ENCODE peak calls at places on chromosomes 4 and X, in ten cellular contexts. W is suprapubic skin; R is cardiac muscle cell; H is Jurkat, Clone E6-1; J is left lung; B is IMR-90; A is A549; I is choroid plexus epithelial cell; P is CD8-positive, alpha-beta memory T cell; F is fibroblast of the aortic adventitia. V is an unnamed sample.

GRCh38 chrX:69551421-69552009 is 47.4 kb downstream of the NALF2 start:
- DNase-seq in W (no peak), R (peak; percentile 54), H (no peak), J (no peak), B (no peak), A (no peak), I (no peak), P (no peak), F (no peak), V (no peak)

GRCh38 chr4:98491862-98492554 is 166.4 kb downstream of the TSPAN5 start:
- DNase-seq in W (no peak), R (peak; percentile 69), H (no peak), J (no peak), B (no peak), A (no peak), I (peak; percentile 75), P (no peak), F (peak; percentile 83), V (peak; percentile 72)

GRCh38 chrX:150361070-150361776 is 1.9 kb upstream of the MAMLD1 start:
- DNase-seq in W (no peak), R (no peak), H (no peak), J (no peak), B (peak; percentile 26), A (no peak), I (peak; percentile 39), P (peak; percentile 16), F (no peak), V (no peak)

GRCh38 chr4:25861951-25862410 is 807 bp downstream of the SEL1L3 start:
- DNase-seq in W (no peak), R (peak; percentile 46), H (no peak), J (peak; percentile 38), B (peak; percentile 40), A (peak; percentile 16), I (peak; percentile 43), P (peak; percentile 36), F (peak; percentile 55), V (peak; percentile 25)

GRCh38 chr4:156954598-156954997 is 17.0 kb downstream of the PDGFC start:
- DNase-seq in W (no peak), R (no peak), H (no peak), J (no peak), B (peak; percentile 33), A (no peak), I (no peak), P (no peak), F (no peak), V (no peak)

GRCh38 chr4:69888336-69888735 is 28.4 kb upstream of the SULT1E1 start:
- DNase-seq in W (no peak), R (peak; percentile 16), H (no peak), J (no peak), B (no peak), A (no peak), I (peak; percentile 44), P (no peak), F (peak; percentile 49), V (no peak)

GRCh38 chr4:165472943-165473676 is 94.3 kb downstream of the CPE start:
- DNase-seq in W (no peak), R (no peak), H (no peak), J (no peak), B (no peak), A (no peak), I (no peak), P (no peak), F (no peak), V (no peak)

GRCh38 chr4:41885456-41885855 is 49.8 kb upstream of the TMEM33 start:
- DNase-seq in W (no peak), R (no peak), H (no peak), J (no peak), B (no peak), A (no peak), I (no peak), P (no peak), F (no peak), V (no peak)

GRCh38 chr4:73275318-73275654 is 16.7 kb upstream of the ANKRD17 start:
- DNase-seq in W (no peak), R (no peak), H (no peak), J (no peak), B (no peak), A (no peak), I (no peak), P (no peak), F (no peak), V (no peak)

GRCh38 chrX:150873616-150874015 is 24.9 kb downstream of the CD99L2 start:
- DNase-seq in W (no peak), R (no peak), H (no peak), J (no peak), B (peak; percentile 44), A (no peak), I (peak; percentile 32), P (no peak), F (peak; percentile 39), V (no peak)

GRCh38 chr4:86011117-86011516 is 348.7 kb downstream of the MAPK10 start:
- DNase-seq in W (no peak), R (peak; percentile 94), H (no peak), J (no peak), B (peak; percentile 77), A (no peak), I (peak; percentile 96), P (no peak), F (peak; percentile 99), V (peak; percentile 99)

GRCh38 chrX:153494541-153495361 is at the start of gene BGN:
- DNase-seq in W (no peak), R (peak; percentile 82), H (no peak), J (peak; percentile 50), B (peak; percentile 44), A (peak; percentile 15), I (peak; percentile 25), P (no peak), F (peak; percentile 68), V (no peak)

GRCh38 chrX:96770315-96770714 is 85.7 kb downstream of the DIAPH2 start:
- DNase-seq in W (no peak), R (peak; percentile 31), H (no peak), J (no peak), B (peak; percentile 18), A (peak; percentile 7), I (peak; percentile 41), P (no peak), F (peak; percentile 50), V (peak; percentile 20)

DNA sequence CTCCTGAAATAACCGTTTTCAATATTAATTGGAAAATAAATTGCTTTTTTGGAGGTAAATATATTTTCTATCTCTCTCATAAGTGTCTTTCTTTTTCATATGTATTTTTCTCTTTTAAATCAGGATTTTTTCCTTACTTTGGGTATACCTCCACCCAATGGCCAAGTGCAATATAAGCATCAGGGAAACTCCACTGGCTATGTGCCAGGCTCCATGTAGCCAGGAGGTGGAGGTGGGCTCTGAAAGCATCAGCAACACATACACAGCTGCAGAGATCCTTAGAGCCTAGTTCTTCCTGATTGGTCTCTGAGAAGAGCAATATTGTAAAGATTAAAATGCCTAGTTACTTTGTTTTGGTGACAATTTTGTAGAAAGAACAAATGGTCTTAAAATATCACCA is 3.4 kb downstream of the GABRA2 start:
- DNase-seq in W (no peak), R (no peak), H (no peak), J (no peak), B (no peak), A (no peak), I (peak; percentile 58), P (no peak), F (no peak), V (no peak)
- H3K4me3 ChIP-seq in W (no peak overlapping the region), R (no peak overlapping the region), H (no peak overlapping the region), J (no peak overlapping the region), B (no peak overlapping the region), A (no peak overlapping the region), I (no peak overlapping the region), P (no peak overlapping the region), F (no peak overlapping the region), V (no peak overlapping the region)

DNA sequence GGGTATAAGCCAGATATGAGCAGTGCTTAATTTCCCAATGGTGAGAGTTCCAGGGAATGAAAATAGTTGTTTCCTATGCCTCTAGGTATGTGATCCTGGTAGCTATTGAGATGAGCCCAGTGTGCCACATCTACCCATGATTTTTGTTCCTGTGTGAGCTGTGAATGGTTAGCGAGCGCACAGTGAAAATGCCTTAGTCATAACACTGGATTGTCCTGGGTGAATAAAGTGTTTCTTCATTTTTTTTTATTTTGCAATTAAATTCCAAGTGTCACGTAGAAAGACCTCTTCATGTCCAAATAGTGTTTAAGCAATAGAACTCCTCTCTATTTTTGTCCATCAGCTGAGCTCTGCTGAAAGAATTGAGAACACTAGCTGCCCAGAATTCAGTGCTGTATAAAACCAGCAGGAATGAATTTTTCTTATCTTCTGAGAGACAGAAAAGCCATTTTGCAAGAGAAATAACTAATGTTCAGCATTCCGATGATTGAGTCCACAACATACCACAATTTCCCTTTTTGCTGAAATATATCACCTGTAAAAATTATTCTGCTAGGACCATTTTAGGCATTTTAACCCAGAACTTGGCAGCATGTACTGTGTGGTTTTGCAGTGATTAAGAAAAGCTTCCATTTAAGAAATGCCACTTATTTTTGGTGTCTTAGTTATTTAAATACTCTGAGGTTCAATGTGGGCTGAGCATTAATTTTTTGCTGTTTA is 5.6 kb downstream of the MAOA start:
- DNase-seq in W (no peak), R (peak; percentile 76), H (no peak), J (no peak), B (no peak), A (no peak), I (peak; percentile 74), P (no peak), F (peak; percentile 50), V (peak; percentile 46)
- H3K4me3 ChIP-seq in W (no peak overlapping the region), R (no peak overlapping the region), H (no peak overlapping the region), J (no peak overlapping the region), B (no peak overlapping the region), A (no peak overlapping the region), I (no peak overlapping the region), P (no peak overlapping the region), F (no peak overlapping the region), V (no peak overlapping the region)

DNA sequence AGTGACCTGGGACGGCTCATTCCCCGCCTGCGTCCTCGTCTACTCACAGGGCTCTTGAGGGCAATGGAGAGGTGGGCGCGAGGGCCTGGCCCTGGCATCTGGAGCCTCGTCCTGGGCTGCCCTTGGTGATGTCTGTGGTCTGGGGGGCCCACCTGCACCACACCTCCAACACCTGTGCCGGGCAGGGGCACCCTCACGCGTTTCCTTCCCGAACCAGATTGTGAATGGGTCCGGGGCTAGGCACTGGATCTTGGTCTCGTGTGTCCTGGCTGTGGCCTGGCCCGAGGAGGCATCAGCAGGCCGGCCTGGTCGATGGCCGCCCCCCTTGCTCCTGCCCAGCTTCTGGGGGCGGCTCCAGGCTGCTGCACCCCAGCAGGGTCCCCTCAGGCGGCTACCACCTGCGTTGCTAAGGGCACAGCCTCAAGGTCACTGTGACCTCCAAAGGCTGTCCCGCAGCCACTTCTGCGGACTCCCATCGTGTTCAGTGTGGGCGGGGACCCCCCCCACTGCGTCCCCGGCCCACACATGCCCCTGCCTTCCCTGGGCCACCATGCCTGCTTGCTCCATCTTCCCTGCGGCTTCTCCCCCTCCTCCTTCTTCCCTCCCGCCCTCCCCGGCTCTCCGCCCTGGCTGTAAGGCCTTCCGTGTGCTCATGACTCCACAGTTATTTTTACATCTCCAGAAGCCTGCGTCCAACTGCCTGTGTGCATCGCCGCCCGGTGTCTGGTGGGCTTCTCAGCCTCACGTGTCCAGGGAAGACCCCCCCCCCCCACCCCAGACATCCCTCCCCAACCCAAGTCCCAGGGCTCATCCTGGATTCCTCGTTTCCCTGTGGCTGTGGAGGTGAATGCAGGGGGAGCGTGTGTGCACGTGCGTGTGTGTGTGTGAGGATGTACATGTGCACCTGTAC is 3.8 kb downstream of the DOK7 start:
- DNase-seq in W (no peak), R (no peak), H (no peak), J (no peak), B (no peak), A (no peak), I (no peak), P (no peak), F (no peak), V (no peak)
- H3K4me3 ChIP-seq in W (no peak overlapping the region), R (no peak overlapping the region), H (no peak overlapping the region), J (no peak overlapping the region), B (no peak overlapping the region), A (no peak overlapping the region), I (no peak overlapping the region), P (no peak overlapping the region), F (no peak overlapping the region), V (no peak overlapping the region)

GRCh38 chr4:24800273-24800880 is 5.0 kb downstream of the SOD3 start:
- DNase-seq in W (peak; percentile 75), R (peak; percentile 44), H (no peak), J (no peak), B (no peak), A (no peak), I (peak; percentile 30), P (no peak), F (no peak), V (no peak)
- H3K4me3 ChIP-seq in W (peak overlapping the region; percentile 33), R (no peak overlapping the region), H (no peak overlapping the region), J (no peak overlapping the region), B (no peak overlapping the region), A (no peak overlapping the region), I (peak overlapping the region; percentile 39), P (no peak overlapping the region), F (no peak overlapping the region), V (peak overlapping the region; percentile 44)

V was measured in AG10803.